ENCODE peak calls at places on chromosome 22, in seven cellular contexts. Z is IMR-90, N is mesenchymal stem cell, X is H9, A is mesendoderm, Y is trophoblast cell, K is H1. H is an unnamed sample.

GRCh38 chr22:50218153-50218995 is 17.6 kb downstream of the SELENOO start:
- DNase-seq in Z (no peak), N (no peak), X (no peak), A (no peak), Y (no peak), K (peak), H (no peak)

GRCh38 chr22:45310331-45311032 is 748 bp downstream of the FAM118A start:
- DNase-seq in Z (no peak), N (no peak), X (no peak), A (peak), Y (no peak), K (no peak), H (no peak)

GRCh38 chr22:40898850-40899357 is 37.0 kb upstream of the DNAJB7 start:
- DNase-seq in Z (peak), N (peak), X (no peak), A (peak), Y (no peak), K (no peak), H (no peak)

GRCh38 chr22:37476389-37477329 is 9.5 kb downstream of the MFNG start:
- DNase-seq in Z (no peak), N (no peak), X (no peak), A (no peak), Y (no peak), K (no peak), H (no peak)

GRCh38 chr22:22507743-22508273 is 734 bp downstream of the ZNF280B start:
- DNase-seq in Z (no peak), N (no peak), X (no peak), A (peak), Y (no peak), K (no peak), H (no peak)

GRCh38 chr22:28139993-28140392 is 220.9 kb upstream of the PITPNB start:
- DNase-seq in Z (peak), N (peak), X (no peak), A (no peak), Y (peak), K (no peak), H (no peak)

GRCh38 chr22:46854125-46854870 is 91.8 kb downstream of the TBC1D22A start:
- DNase-seq in Z (peak), N (peak), X (no peak), A (no peak), Y (peak), K (no peak), H (no peak)

GRCh38 chr22:45934659-45935341 is 42.2 kb downstream of the WNT7B start:
- DNase-seq in Z (peak), N (peak), X (no peak), A (no peak), Y (no peak), K (no peak), H (no peak)

GRCh38 chr22:21942407-21942895 is 10.2 kb downstream of the PPM1F start:
- DNase-seq in Z (peak), N (peak), X (no peak), A (no peak), Y (peak), K (no peak), H (no peak)

GRCh38 chr22:37186228-37186996 is 1.6 kb downstream of the C1QTNF6 start:
- DNase-seq in Z (peak), N (peak), X (peak), A (peak), Y (peak), K (peak), H (no peak)

GRCh38 chr22:35739076-35739475 is 21.4 kb downstream of the APOL5 start:
- DNase-seq in Z (no peak), N (no peak), X (no peak), A (no peak), Y (no peak), K (no peak), H (no peak)

GRCh38 chr22:25714739-25715138 is 27.2 kb upstream of the MYO18B start:
- DNase-seq in Z (no peak), N (no peak), X (no peak), A (no peak), Y (no peak), K (no peak), H (no peak)

GRCh38 chr22:49954354-49954753 is 6.2 kb upstream of the PIM3 start:
- DNase-seq in Z (no peak), N (no peak), X (no peak), A (no peak), Y (no peak), K (no peak), H (no peak)

GRCh38 chr22:49958961-49959781 is 1.4 kb upstream of the PIM3 start:
- DNase-seq in Z (no peak), N (no peak), X (no peak), A (no peak), Y (no peak), K (no peak), H (no peak)

GRCh38 chr22:45552580-45553332 is 50.1 kb downstream of the FBLN1 start:
- DNase-seq in Z (peak), N (peak), X (peak), A (no peak), Y (no peak), K (no peak), H (no peak)

DNA sequence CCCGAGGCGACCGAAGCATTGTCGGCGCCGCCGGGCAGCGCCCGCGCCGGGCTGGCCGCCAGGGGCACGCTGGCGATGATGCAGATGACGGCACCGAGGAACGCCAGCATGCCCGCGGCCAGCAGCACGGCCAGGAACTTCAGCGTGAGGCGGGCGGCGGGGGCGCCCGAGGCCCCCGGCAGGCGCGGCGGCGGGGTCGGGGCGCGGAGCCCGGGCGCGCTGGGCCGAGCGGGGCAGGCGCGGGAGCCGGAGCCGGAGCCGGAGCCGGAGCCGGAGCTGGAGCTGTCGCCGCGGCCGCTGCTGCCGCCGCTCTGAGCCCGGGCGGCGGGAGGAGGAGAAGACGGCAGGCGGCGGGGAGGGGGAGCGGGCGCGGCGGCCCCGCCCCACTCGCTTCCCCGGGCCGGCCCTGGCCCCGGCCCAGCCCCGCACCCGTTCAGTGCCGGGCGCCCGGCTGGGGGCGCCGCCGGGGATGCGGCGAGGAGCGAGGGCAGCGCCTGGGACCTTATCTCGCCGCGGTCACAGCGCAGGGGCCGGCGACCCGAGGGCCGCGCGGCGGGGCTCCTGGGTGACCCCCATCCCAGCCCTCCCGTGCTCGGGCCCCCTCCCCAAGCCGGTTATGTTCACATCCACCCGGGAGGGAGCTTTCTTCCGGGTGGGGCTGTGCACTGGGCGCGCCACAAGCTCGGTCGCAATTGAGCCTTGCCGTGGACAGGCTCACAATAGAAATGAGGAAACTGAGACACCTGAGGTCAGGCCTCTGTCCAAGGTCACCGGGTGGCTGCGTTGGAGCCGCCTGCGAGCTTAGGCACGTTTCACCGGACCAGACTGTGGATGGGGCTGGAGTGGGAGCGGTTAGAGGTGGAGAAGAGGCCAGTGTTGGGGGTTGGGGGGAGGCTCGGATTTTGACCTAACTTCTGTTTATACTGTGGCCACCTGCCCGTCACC is at the start of gene NPTXR:
- DNase-seq in Z (peak), N (peak), X (peak), A (peak), Y (peak), K (peak), H (peak)
- H2BK5ac ChIP-seq in Z (no peak), N (peak), X (no peak), A (no peak), Y (no peak), K (no peak), H (no peak)

DNA sequence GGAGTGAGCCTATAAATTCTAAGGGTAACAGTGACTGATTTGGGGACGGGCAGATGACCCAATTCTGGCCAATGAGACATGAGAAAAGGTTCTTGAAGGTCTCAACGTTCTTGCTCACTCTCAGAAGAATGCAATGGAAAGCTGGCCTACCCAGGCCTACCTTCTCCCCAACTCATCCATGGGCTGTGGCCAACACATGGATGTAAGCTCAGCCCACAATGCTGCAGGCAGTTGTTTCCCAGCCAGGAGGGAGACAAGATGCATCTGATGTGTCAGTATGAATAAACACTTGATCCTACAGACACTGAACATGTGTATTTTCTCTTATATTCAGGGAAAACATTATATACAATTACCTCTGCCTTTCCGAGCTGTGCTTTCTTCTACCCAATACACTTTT is 24.4 kb downstream of the PI4KA start:
- DNase-seq in Z (no peak), N (no peak), X (no peak), A (no peak), Y (no peak), K (no peak), H (no peak)
- H2BK120ac ChIP-seq in Z (no peak), N (no peak), X (no peak), A (no peak), Y (no peak), K (no peak), H (no peak)

DNA sequence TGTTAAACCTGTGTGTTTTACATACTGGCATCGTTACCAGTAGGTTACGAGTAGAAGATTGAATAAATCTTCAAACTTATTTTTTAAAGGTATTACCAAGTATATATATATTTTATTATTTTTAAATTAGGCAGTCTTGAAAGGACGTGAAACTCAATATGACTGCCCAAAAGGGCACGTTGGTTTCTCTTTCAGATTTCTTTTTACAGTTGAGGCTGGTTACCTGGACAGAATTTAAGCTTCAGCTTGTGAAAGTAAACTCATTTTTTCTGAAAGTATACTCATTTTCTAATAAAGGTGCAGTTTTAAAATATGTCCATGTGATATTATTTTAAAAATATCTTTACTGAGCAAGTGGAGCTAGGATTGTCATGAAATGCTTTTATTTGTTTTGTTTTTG is 1.7 kb downstream of the FBXO7 start:
- DNase-seq in Z (no peak), N (peak), X (no peak), A (no peak), Y (no peak), K (no peak), H (no peak)
- H2BK5ac ChIP-seq in Z (no peak), N (no peak), X (no peak), A (no peak), Y (no peak), K (no peak), H (no peak)

GRCh38 chr22:32555546-32555945 is 80.9 kb downstream of the FBXO7 start:
- DNase-seq in Z (no peak), N (no peak), X (no peak), A (no peak), Y (no peak), K (no peak), H (no peak)
- H2BK120ac ChIP-seq in Z (no peak), N (no peak), X (no peak), A (no peak), Y (no peak), K (no peak), H (no peak)

GRCh38 chr22:43202326-43202725 is 15.4 kb upstream of the TTLL12 start:
- DNase-seq in Z (no peak), N (no peak), X (no peak), A (no peak), Y (no peak), K (no peak), H (no peak)
- H2BK5ac ChIP-seq in Z (no peak), N (no peak), X (no peak), A (no peak), Y (no peak), K (no peak), H (no peak)

GRCh38 chr22:32132126-32132525 is 27.0 kb downstream of the C22orf42 start:
- DNase-seq in Z (no peak), N (no peak), X (no peak), A (no peak), Y (no peak), K (no peak), H (no peak)

GRCh38 chr22:32130464-32130863 is 28.6 kb downstream of the C22orf42 start:
- DNase-seq in Z (no peak), N (no peak), X (no peak), A (no peak), Y (no peak), K (no peak), H (no peak)

GRCh38 chr22:32127904-32128303 is 31.2 kb downstream of the C22orf42 start:
- DNase-seq in Z (no peak), N (no peak), X (peak), A (peak), Y (no peak), K (peak), H (no peak)

DNA sequence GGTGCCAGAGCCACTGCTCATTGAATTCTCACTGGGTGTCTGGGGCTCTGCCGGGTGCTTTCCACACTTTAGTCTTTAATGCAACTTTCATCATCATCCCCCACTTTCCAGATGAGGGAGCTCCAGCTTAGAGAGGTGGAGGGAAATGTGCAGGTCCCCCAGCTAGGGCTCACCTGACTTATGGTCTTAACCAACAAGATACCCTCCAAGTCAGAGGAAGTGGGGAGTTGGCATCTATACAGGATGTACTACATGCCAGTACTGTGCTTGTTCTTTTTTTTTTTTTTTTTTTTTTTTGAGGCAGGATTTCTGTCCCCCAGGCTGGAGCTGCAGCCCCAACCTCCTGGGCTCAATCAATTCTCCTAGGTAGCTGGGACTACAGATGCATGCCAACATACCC is 26.3 kb downstream of the C22orf42 start:
- DNase-seq in Z (no peak), N (no peak), X (no peak), A (no peak), Y (no peak), K (no peak), H (no peak)
- H2BK120ac ChIP-seq in Z (no peak), N (no peak), X (no peak), A (no peak), Y (no peak), K (no peak), H (no peak)

GRCh38 chr22:42316988-42317387 is 46.5 kb upstream of the TCF20 start:
- DNase-seq in Z (no peak), N (no peak), X (no peak), A (no peak), Y (no peak), K (no peak), H (no peak)
- H2BK5ac ChIP-seq in Z (no peak), N (no peak), X (no peak), A (no peak), Y (no peak), K (no peak), H (no peak)

GRCh38 chr22:47884775-47885174 is 1122.3 kb downstream of the TBC1D22A start:
- DNase-seq in Z (no peak), N (no peak), X (no peak), A (no peak), Y (no peak), K (no peak), H (no peak)
- H2BK120ac ChIP-seq in Z (no peak), N (no peak), X (no peak), A (no peak), Y (no peak), K (no peak), H (no peak)

H was measured in neuronal stem cell.